ENCODE peak calls at places on chromosomes 3 and 15, in five cellular contexts. Y is endodermal cell, M is cardiac fibroblast, K is RWPE1, C is GM23338. A is an unnamed sample.

GRCh38 chr3:148954981-148955380 is 36.4 kb upstream of the GYG1 start:
- DNase-seq in Y (no peak), M (no peak), K (no peak), C (no peak), A (no peak)

GRCh38 chr15:74695597-74696397 is at the start of gene EDC3:
- DNase-seq in Y (peak; percentile 95), M (peak; percentile 80), K (peak; percentile 92), C (peak; percentile 97), A (peak; percentile 68)

GRCh38 chr15:33988384-33988783 is 20.1 kb downstream of the CHRM5 start:
- DNase-seq in Y (no peak), M (no peak), K (no peak), C (no peak), A (no peak)

GRCh38 chr3:99542771-99543518 is 95.4 kb upstream of the COL8A1 start:
- DNase-seq in Y (no peak), M (no peak), K (peak; percentile 58), C (peak; percentile 26), A (no peak)

GRCh38 chr3:19146685-19147650 is 1.3 kb upstream of the KCNH8 start:
- DNase-seq in Y (peak; percentile 98), M (peak; percentile 50), K (peak; percentile 5), C (peak; percentile 97), A (peak; percentile 5)

GRCh38 chr15:67148196-67148701 is 82.8 kb downstream of the SMAD3 start:
- DNase-seq in Y (no peak), M (peak; percentile 68), K (no peak), C (no peak), A (peak; percentile 89)

GRCh38 chr15:31328425-31328998 is 1.9 kb downstream of the KLF13 start:
- DNase-seq in Y (no peak), M (peak; percentile 31), K (peak; percentile 30), C (no peak), A (peak; percentile 36)

GRCh38 chr3:129592362-129593150 is 13.9 kb downstream of the PLXND1 start:
- DNase-seq in Y (peak; percentile 88), M (peak; percentile 72), K (no peak), C (peak; percentile 68), A (no peak)

GRCh38 chr15:101138086-101138660 is 113.7 kb downstream of the CHSY1 start:
- DNase-seq in Y (no peak), M (no peak), K (no peak), C (no peak), A (no peak)

GRCh38 chr15:33008284-33009011 is 186.1 kb downstream of the FMN1 start:
- DNase-seq in Y (no peak), M (peak; percentile 86), K (no peak), C (no peak), A (peak; percentile 59)

GRCh38 chr15:100592898-100593297 is 9.1 kb downstream of the LINS1 start:
- DNase-seq in Y (no peak), M (no peak), K (no peak), C (no peak), A (peak; percentile 61)

GRCh38 chr15:90031231-90031791 is 30.2 kb downstream of the ZNF710 start:
- DNase-seq in Y (peak; percentile 56), M (peak; percentile 81), K (peak; percentile 64), C (no peak), A (peak; percentile 32)

GRCh38 chr3:172856766-172857742 is 106.5 kb downstream of the ECT2 start:
- DNase-seq in Y (no peak), M (peak; percentile 81), K (no peak), C (no peak), A (no peak)

GRCh38 chr3:44439499-44440295 is 37.8 kb downstream of the ZNF445 start:
- DNase-seq in Y (no peak), M (peak; percentile 98), K (no peak), C (no peak), A (no peak)

GRCh38 chr15:99414755-99415731 is 150.7 kb upstream of the MEF2A start:
- DNase-seq in Y (peak; percentile 35), M (no peak), K (no peak), C (no peak), A (no peak)

GRCh38 chr3:32095431-32095830 is 11.0 kb upstream of the GPD1L start:
- DNase-seq in Y (no peak), M (no peak), K (no peak), C (no peak), A (no peak)

GRCh38 chr15:50248994-50249586 is 16.4 kb downstream of the HDC start:
- DNase-seq in Y (peak; percentile 9), M (no peak), K (no peak), C (no peak), A (no peak)

GRCh38 chr3:71066356-71066755 is 517.2 kb downstream of the FOXP1 start:
- DNase-seq in Y (no peak), M (no peak), K (no peak), C (peak; percentile 55), A (no peak)

GRCh38 chr15:100769043-100769974 is 110.3 kb upstream of the ALDH1A3 start:
- DNase-seq in Y (no peak), M (no peak), K (no peak), C (no peak), A (no peak)

GRCh38 chr15:66255293-66255676 is 1.7 kb upstream of the MEGF11 start:
- DNase-seq in Y (no peak), M (no peak), K (no peak), C (no peak), A (no peak)

GRCh38 chr3:160613661-160614060 is 48.3 kb upstream of the KPNA4 start:
- DNase-seq in Y (no peak), M (no peak), K (no peak), C (no peak), A (no peak)

GRCh38 chr3:101182734-101183133 is 137.6 kb downstream of the IMPG2 start:
- DNase-seq in Y (no peak), M (peak; percentile 71), K (no peak), C (no peak), A (peak; percentile 4)

GRCh38 chr15:91885714-91886265 is 32.3 kb downstream of the SLCO3A1 start:
- DNase-seq in Y (no peak), M (no peak), K (no peak), C (peak; percentile 41), A (no peak)
- TF ChIP-seq CTCF in Y (peak; percentile 64), M (peak; percentile 15), K (no peak), C (peak; percentile 50), A (no peak)

GRCh38 chr3:5729852-5730251 is 542.3 kb downstream of the EDEM1 start:
- DNase-seq in Y (peak; percentile 76), M (no peak), K (no peak), C (no peak), A (no peak)

GRCh38 chr3:5728085-5728484 is 540.6 kb downstream of the EDEM1 start:
- DNase-seq in Y (peak; percentile 19), M (no peak), K (no peak), C (no peak), A (no peak)

GRCh38 chr3:5732081-5732480 is 544.6 kb downstream of the EDEM1 start:
- DNase-seq in Y (no peak), M (no peak), K (no peak), C (no peak), A (no peak)

GRCh38 chr3:5733995-5734394 is 546.5 kb downstream of the EDEM1 start:
- DNase-seq in Y (no peak), M (no peak), K (no peak), C (no peak), A (no peak)

DNA sequence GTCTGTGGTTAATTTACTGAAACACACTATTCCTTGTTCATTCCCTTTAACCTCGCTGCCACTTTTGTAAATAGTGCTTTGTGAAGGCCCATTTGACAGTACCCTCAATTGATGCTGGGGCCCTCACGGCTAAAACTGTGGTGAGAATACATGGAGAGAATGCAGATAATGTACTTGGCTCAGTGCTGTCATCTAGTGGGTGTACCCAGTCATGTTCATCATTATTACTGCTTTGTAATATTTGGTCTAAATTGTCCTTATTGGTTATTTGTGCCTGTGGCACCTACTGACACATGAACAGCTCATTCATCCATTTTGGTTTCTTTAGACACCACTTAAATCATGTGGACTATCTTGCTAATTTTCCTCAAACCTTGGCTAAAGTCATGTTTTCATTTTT is 543.6 kb downstream of the EDEM1 start:
- DNase-seq in Y (peak; percentile 49), M (no peak), K (no peak), C (no peak), A (no peak)
- TF ChIP-seq CTCF in Y (peak; percentile 84), M (no peak), K (no peak), C (no peak), A (peak; percentile 24)

GRCh38 chr15:63202858-63203257 is 13.5 kb downstream of the RAB8B start:
- DNase-seq in Y (no peak), M (no peak), K (no peak), C (no peak), A (no peak)

GRCh38 chr15:63198752-63199250 is 9.4 kb downstream of the RAB8B start:
- DNase-seq in Y (no peak), M (peak; percentile 76), K (no peak), C (no peak), A (no peak)

GRCh38 chr15:63198315-63198714 is 8.9 kb downstream of the RAB8B start:
- DNase-seq in Y (no peak), M (peak; percentile 77), K (no peak), C (no peak), A (no peak)

GRCh38 chr15:63200464-63201242 is 11.2 kb downstream of the RAB8B start:
- DNase-seq in Y (no peak), M (no peak), K (no peak), C (no peak), A (no peak)

DNA sequence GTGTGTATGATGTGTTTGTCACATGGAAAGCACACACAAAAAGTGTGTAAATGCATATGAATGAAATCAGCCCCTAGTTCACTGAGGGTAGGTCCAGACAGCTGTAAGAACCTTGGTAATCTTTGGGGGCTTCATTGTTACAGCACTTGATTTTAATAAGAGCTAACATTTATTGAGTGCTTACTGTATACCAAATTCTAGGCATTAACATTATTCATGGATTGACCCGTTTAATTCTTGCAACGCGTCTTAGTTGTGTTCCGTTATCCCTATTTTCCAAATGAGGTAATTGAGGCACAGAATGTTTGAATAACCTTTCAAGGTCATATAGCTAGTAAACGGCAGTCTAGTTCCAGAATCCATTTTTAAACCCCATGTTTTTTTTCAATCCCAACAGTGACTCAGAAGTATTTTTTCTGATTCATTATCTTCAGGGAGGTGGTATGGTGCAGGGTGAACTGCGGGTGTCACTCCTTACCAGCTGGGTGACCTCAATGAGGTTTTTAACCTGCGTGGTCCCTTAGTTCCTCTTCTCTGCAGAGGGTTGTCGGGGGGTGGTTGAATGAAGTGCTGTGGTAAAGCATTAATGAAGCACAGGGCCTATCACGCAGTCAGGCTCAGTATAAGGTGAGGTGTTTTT is 14.2 kb downstream of the RAB8B start:
- DNase-seq in Y (no peak), M (no peak), K (no peak), C (no peak), A (peak; percentile 37)
- TF ChIP-seq CTCF in Y (no peak), M (no peak), K (no peak), C (peak; percentile 23), A (no peak)

DNA sequence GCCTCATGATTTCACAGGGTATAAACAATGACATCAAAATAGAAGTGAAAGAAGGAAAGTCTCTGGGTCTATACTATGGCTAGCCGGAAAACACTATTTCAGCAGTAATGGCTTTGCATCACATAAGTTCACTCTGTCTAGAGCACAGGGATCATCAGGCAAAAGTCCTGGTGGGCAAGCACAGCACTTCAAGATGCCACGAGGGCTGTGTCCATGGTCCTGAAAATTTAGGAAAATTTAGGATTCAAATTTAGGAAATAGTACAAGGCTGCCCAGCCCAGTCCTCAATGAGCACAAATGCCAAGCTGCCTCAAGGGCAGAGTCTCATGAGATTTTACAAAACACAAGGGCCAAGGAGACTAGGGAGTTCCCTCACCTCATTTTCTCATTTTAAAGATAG is 54.1 kb downstream of the RORA start:
- DNase-seq in Y (peak; percentile 55), M (peak; percentile 13), K (no peak), C (peak; percentile 63), A (no peak)
- TF ChIP-seq CTCF in Y (peak; percentile 55), M (no peak), K (no peak), C (no peak), A (no peak)

A was measured in HFFc6.